ENCODE peak calls at places on chromosomes 16 and 17, in eight cellular contexts. T is NCI-H1092, A is amniotic stem cell, N is NCI-H510A, H is brain microvascular endothelial cell, X is bronchial epithelial cell, Q is fibroblast of lung, D is dermis blood vessel endothelial cell. K is an unnamed sample.

GRCh38 chr16:27199747-27200146 is 3.6 kb upstream of the KDM8 start:
- DNase-seq in T (no peak), A (no peak), N (no peak), H (no peak), X (no peak), Q (no peak), D (no peak), K (peak)

GRCh38 chr16:29107299-29107698 is 122.4 kb downstream of the LAT start:
- DNase-seq in T (no peak), A (no peak), N (peak), H (no peak), X (no peak), Q (no peak), D (no peak), K (no peak)

GRCh38 chr17:71633391-71633849 is 487.4 kb upstream of the SOX9 start:
- DNase-seq in T (no peak), A (no peak), N (no peak), H (peak), X (peak), Q (peak), D (no peak), K (no peak)

GRCh38 chr16:55478827-55479559 is at the start of gene MMP2:
- DNase-seq in T (no peak), A (peak), N (no peak), H (peak), X (no peak), Q (peak), D (peak), K (peak)

GRCh38 chr17:46045639-46046038 is 46.6 kb downstream of the STH start:
- DNase-seq in T (no peak), A (no peak), N (peak), H (no peak), X (peak), Q (no peak), D (no peak), K (no peak)

GRCh38 chr17:16052486-16052885 is 52.9 kb downstream of the TTC19 start:
- DNase-seq in T (no peak), A (no peak), N (no peak), H (peak), X (no peak), Q (no peak), D (no peak), K (no peak)

GRCh38 chr17:54972406-54973138 is 4.0 kb downstream of the STXBP4 start:
- DNase-seq in T (no peak), A (no peak), N (no peak), H (no peak), X (no peak), Q (no peak), D (no peak), K (no peak)

GRCh38 chr17:70483624-70484023 is 314.3 kb downstream of the KCNJ2 start:
- DNase-seq in T (no peak), A (no peak), N (no peak), H (no peak), X (no peak), Q (no peak), D (no peak), K (no peak)

GRCh38 chr16:88640520-88641247 is 2.3 kb downstream of the IL17C start:
- DNase-seq in T (no peak), A (no peak), N (no peak), H (no peak), X (no peak), Q (no peak), D (no peak), K (no peak)

GRCh38 chr16:54284931-54285413 is 1.6 kb downstream of the IRX3 start:
- DNase-seq in T (no peak), A (no peak), N (peak), H (no peak), X (no peak), Q (no peak), D (no peak), K (peak)

K was measured in A673.